ENCODE peak calls at places on chromosomes 1 and 21, in seven cellular contexts. One of them, this sample, is unnamed.

GRCh38 chr1:32199717-32200072 is 700 bp upstream of the CCDC28B start:
- DNase-seq in NCI-H226: no peak
- DNase-seq in Right ventricle myocardium inferior: peak
- DNase-seq in A549: no peak
- DNase-seq in vagina: no peak
- DNase-seq in AG04450: no peak
- DNase-seq in GM23338: no peak
- DNase-seq in this sample: no peak

GRCh38 chr1:181139631-181140051 is 51.1 kb downstream of the IER5 start:
- DNase-seq in NCI-H226: no peak
- DNase-seq in Right ventricle myocardium inferior: no peak
- DNase-seq in A549: peak
- DNase-seq in vagina: no peak
- DNase-seq in AG04450: no peak
- DNase-seq in GM23338: no peak
- DNase-seq in this sample: peak

GRCh38 chr1:62407398-62408009 is 29.3 kb upstream of the USP1 start:
- DNase-seq in NCI-H226: no peak
- DNase-seq in Right ventricle myocardium inferior: no peak
- DNase-seq in A549: peak
- DNase-seq in vagina: no peak
- DNase-seq in AG04450: peak
- DNase-seq in GM23338: peak
- DNase-seq in this sample: peak

GRCh38 chr1:204418174-204419063 is 6.8 kb upstream of the PPP1R15B start:
- DNase-seq in NCI-H226: no peak
- DNase-seq in Right ventricle myocardium inferior: no peak
- DNase-seq in A549: peak
- DNase-seq in vagina: no peak
- DNase-seq in AG04450: no peak
- DNase-seq in GM23338: no peak
- DNase-seq in this sample: no peak

GRCh38 chr1:49016030-49016991 is 239.6 kb upstream of the BEND5 start:
- DNase-seq in NCI-H226: no peak
- DNase-seq in Right ventricle myocardium inferior: peak
- DNase-seq in A549: no peak
- DNase-seq in vagina: no peak
- DNase-seq in AG04450: no peak
- DNase-seq in GM23338: peak
- DNase-seq in this sample: no peak

GRCh38 chr1:16122916-16123315 is 33.0 kb downstream of the EPHA2 start:
- DNase-seq in NCI-H226: peak
- DNase-seq in Right ventricle myocardium inferior: peak
- DNase-seq in A549: no peak
- DNase-seq in vagina: no peak
- DNase-seq in AG04450: peak
- DNase-seq in GM23338: no peak
- DNase-seq in this sample: peak

GRCh38 chr1:150477733-150478132 is 9.5 kb upstream of the TARS2 start:
- DNase-seq in NCI-H226: peak
- DNase-seq in Right ventricle myocardium inferior: no peak
- DNase-seq in A549: peak
- DNase-seq in vagina: no peak
- DNase-seq in AG04450: peak
- DNase-seq in GM23338: no peak
- DNase-seq in this sample: peak

GRCh38 chr1:22037520-22037919 is 15.0 kb upstream of the CDC42 start:
- DNase-seq in NCI-H226: no peak
- DNase-seq in Right ventricle myocardium inferior: no peak
- DNase-seq in A549: no peak
- DNase-seq in vagina: no peak
- DNase-seq in AG04450: no peak
- DNase-seq in GM23338: peak
- DNase-seq in this sample: no peak

GRCh38 chr1:247681288-247681897 is 1.9 kb upstream of the OR13G1 start:
- DNase-seq in NCI-H226: peak
- DNase-seq in Right ventricle myocardium inferior: no peak
- DNase-seq in A549: peak
- DNase-seq in vagina: no peak
- DNase-seq in AG04450: no peak
- DNase-seq in GM23338: peak
- DNase-seq in this sample: peak

GRCh38 chr1:248884632-248885295 is 21.3 kb upstream of the PGBD2 start:
- DNase-seq in NCI-H226: no peak
- DNase-seq in Right ventricle myocardium inferior: no peak
- DNase-seq in A549: no peak
- DNase-seq in vagina: no peak
- DNase-seq in AG04450: no peak
- DNase-seq in GM23338: peak
- DNase-seq in this sample: no peak

GRCh38 chr1:183877321-183877720 is 72.4 kb downstream of the RGL1 start:
- DNase-seq in NCI-H226: no peak
- DNase-seq in Right ventricle myocardium inferior: no peak
- DNase-seq in A549: no peak
- DNase-seq in vagina: no peak
- DNase-seq in AG04450: no peak
- DNase-seq in GM23338: no peak
- DNase-seq in this sample: no peak

GRCh38 chr1:233479026-233479890 is 134.6 kb upstream of the KCNK1 start:
- DNase-seq in NCI-H226: no peak
- DNase-seq in Right ventricle myocardium inferior: no peak
- DNase-seq in A549: no peak
- DNase-seq in vagina: no peak
- DNase-seq in AG04450: no peak
- DNase-seq in GM23338: no peak
- DNase-seq in this sample: no peak

GRCh38 chr21:43766734-43767497 is 9.2 kb downstream of the CSTB start:
- DNase-seq in NCI-H226: no peak
- DNase-seq in Right ventricle myocardium inferior: peak
- DNase-seq in A549: peak
- DNase-seq in vagina: no peak
- DNase-seq in AG04450: no peak
- DNase-seq in GM23338: no peak
- DNase-seq in this sample: no peak

GRCh38 chr21:43193651-43194302 is 25.0 kb downstream of the CRYAA start:
- DNase-seq in NCI-H226: peak
- DNase-seq in Right ventricle myocardium inferior: peak
- DNase-seq in A549: no peak
- DNase-seq in vagina: no peak
- DNase-seq in AG04450: peak
- DNase-seq in GM23338: no peak
- DNase-seq in this sample: peak

GRCh38 chr1:97340951-97341350 is 579.9 kb downstream of the DPYD start:
- DNase-seq in NCI-H226: peak
- DNase-seq in Right ventricle myocardium inferior: no peak
- DNase-seq in A549: no peak
- DNase-seq in vagina: no peak
- DNase-seq in AG04450: no peak
- DNase-seq in GM23338: no peak
- DNase-seq in this sample: no peak

GRCh38 chr1:29830916-29831315 is 594.6 kb downstream of the PTPRU start:
- DNase-seq in NCI-H226: no peak
- DNase-seq in Right ventricle myocardium inferior: no peak
- DNase-seq in A549: no peak
- DNase-seq in vagina: no peak
- DNase-seq in AG04450: no peak
- DNase-seq in GM23338: no peak
- DNase-seq in this sample: no peak

GRCh38 chr1:61497013-61497412 is 227.9 kb downstream of the TM2D1 start:
- DNase-seq in NCI-H226: no peak
- DNase-seq in Right ventricle myocardium inferior: no peak
- DNase-seq in A549: no peak
- DNase-seq in vagina: no peak
- DNase-seq in AG04450: no peak
- DNase-seq in GM23338: no peak
- DNase-seq in this sample: no peak

GRCh38 chr21:32132409-32132808 is 146.4 kb downstream of the MIS18A start:
- DNase-seq in NCI-H226: no peak
- DNase-seq in Right ventricle myocardium inferior: no peak
- DNase-seq in A549: no peak
- DNase-seq in vagina: no peak
- DNase-seq in AG04450: no peak
- DNase-seq in GM23338: no peak
- DNase-seq in this sample: no peak

GRCh38 chr1:170700842-170701305 is 36.9 kb downstream of the PRRX1 start:
- DNase-seq in NCI-H226: no peak
- DNase-seq in Right ventricle myocardium inferior: no peak
- DNase-seq in A549: no peak
- DNase-seq in vagina: no peak
- DNase-seq in AG04450: no peak
- DNase-seq in GM23338: no peak
- DNase-seq in this sample: no peak

GRCh38 chr1:207619833-207620572 is 24.9 kb upstream of the CR1L start:
- DNase-seq in NCI-H226: peak
- DNase-seq in Right ventricle myocardium inferior: no peak
- DNase-seq in A549: peak
- DNase-seq in vagina: no peak
- DNase-seq in AG04450: peak
- DNase-seq in GM23338: peak
- DNase-seq in this sample: no peak

GRCh38 chr1:101479945-101480344 is 243.1 kb downstream of the S1PR1 start:
- DNase-seq in NCI-H226: no peak
- DNase-seq in Right ventricle myocardium inferior: no peak
- DNase-seq in A549: no peak
- DNase-seq in vagina: no peak
- DNase-seq in AG04450: no peak
- DNase-seq in GM23338: no peak
- DNase-seq in this sample: no peak

GRCh38 chr1:206006946-206007345 is 3.8 kb upstream of the RAB7B start:
- DNase-seq in NCI-H226: no peak
- DNase-seq in Right ventricle myocardium inferior: no peak
- DNase-seq in A549: no peak
- DNase-seq in vagina: no peak
- DNase-seq in AG04450: no peak
- DNase-seq in GM23338: no peak
- DNase-seq in this sample: no peak

This sample was measured in HS-5.